ENCODE peak calls at places on chromosomes 2 and 18, in eight cellular contexts. G is ascending aorta, O is AG09309, C is OCI-LY7, P is AG09319, X is pancreas, A is Calu3, M is SK-N-SH. S is an unnamed sample.

GRCh38 chr2:31401580-31401979 is 13.0 kb downstream of the XDH start:
- DNase-seq in C (no peak), M (no peak), P (peak; percentile 91), G (no peak), X (no peak), A (peak; percentile 61), O (peak; percentile 95), S (no peak)

GRCh38 chr2:39933166-39933565 is 154.1 kb upstream of the THUMPD2 start:
- DNase-seq in X (no peak), G (no peak), O (no peak), A (no peak), P (no peak), C (no peak), M (no peak), S (no peak)

GRCh38 chr2:73175663-73176204 is 26.6 kb upstream of the NOTO start:
- DNase-seq in O (no peak), X (peak; percentile 83), G (peak; percentile 88), M (peak; percentile 79), C (no peak), P (no peak), A (peak; percentile 73), S (peak; percentile 72)

GRCh38 chr2:174704061-174704460 is 60.2 kb downstream of the CHRNA1 start:
- DNase-seq in A (no peak), X (no peak), O (no peak), C (no peak), G (no peak), M (no peak), P (no peak), S (no peak)

GRCh38 chr2:68292108-68292710 is 27.5 kb downstream of the CNRIP1 start:
- DNase-seq in M (peak; percentile 39), G (no peak), A (peak; percentile 20), X (no peak), C (peak; percentile 77), O (no peak), P (no peak), S (peak; percentile 42)

GRCh38 chr18:80194874-80195570 is 52.3 kb downstream of the PARD6G start:
- DNase-seq in P (no peak), G (no peak), A (no peak), X (no peak), O (no peak), M (no peak), C (no peak), S (peak; percentile 47)

GRCh38 chr18:79616651-79617518 is 62.7 kb upstream of the CTDP1 start:
- DNase-seq in X (no peak), G (no peak), A (no peak), P (no peak), O (no peak), M (no peak), C (no peak), S (no peak)

GRCh38 chr2:159073256-159073655 is 104.8 kb downstream of the TANC1 start:
- DNase-seq in O (no peak), M (no peak), A (no peak), P (no peak), X (no peak), C (no peak), G (no peak), S (no peak)

GRCh38 chr18:68024716-68025115 is 508.2 kb upstream of the DSEL start:
- DNase-seq in P (no peak), C (no peak), O (no peak), G (no peak), X (no peak), A (no peak), M (no peak), S (no peak)

GRCh38 chr2:25386662-25387478 is 45.1 kb upstream of the DNMT3A start:
- DNase-seq in O (no peak), X (no peak), A (no peak), C (no peak), M (no peak), G (no peak), P (no peak), S (no peak)

GRCh38 chr2:204972606-204973336 is 427.5 kb downstream of the PARD3B start:
- DNase-seq in X (no peak), M (no peak), A (no peak), P (no peak), C (no peak), O (no peak), G (no peak), S (no peak)

DNA sequence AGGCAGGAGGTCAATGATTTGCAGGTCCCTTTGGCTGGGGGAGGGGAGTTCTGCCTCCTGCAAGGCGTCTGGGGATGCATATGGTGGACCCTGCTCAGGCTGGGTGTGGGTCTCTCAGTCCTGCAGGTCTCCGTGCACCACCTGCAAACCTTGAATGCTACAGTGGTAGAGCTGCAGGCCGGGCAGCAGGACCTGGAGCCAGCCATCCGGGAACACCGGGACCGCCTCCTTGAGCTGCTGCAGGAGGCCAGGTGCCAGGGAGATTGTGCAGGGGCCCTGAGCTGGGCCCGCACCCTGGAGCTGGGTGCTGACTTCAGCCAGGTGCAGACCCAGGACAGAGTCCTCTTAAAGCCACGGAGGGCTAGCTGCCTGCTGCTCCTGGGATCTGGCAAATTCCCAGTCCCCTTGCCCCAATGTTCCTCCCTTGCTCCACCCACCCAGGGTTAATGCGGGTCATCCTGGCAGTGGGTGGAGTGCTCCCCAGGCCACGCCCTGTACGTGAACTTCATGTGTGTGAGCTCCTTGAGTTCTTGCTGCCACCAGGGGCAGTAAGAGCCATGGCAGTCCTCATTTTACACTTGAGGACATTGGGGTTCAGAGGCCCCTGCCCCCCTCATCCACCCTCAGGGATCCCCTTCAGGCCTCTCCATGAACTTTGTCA is 3.1 kb downstream of the PROM2 start:
- DNase-seq in M (no peak), G (no peak), P (no peak), C (peak; percentile 6), A (no peak), O (no peak), X (peak; percentile 69), S (no peak)
- TF ChIP-seq CTCF in M (no peak), G (no peak), P (no peak), C (no peak), A (no peak), O (no peak), X (no peak), S (no peak)

DNA sequence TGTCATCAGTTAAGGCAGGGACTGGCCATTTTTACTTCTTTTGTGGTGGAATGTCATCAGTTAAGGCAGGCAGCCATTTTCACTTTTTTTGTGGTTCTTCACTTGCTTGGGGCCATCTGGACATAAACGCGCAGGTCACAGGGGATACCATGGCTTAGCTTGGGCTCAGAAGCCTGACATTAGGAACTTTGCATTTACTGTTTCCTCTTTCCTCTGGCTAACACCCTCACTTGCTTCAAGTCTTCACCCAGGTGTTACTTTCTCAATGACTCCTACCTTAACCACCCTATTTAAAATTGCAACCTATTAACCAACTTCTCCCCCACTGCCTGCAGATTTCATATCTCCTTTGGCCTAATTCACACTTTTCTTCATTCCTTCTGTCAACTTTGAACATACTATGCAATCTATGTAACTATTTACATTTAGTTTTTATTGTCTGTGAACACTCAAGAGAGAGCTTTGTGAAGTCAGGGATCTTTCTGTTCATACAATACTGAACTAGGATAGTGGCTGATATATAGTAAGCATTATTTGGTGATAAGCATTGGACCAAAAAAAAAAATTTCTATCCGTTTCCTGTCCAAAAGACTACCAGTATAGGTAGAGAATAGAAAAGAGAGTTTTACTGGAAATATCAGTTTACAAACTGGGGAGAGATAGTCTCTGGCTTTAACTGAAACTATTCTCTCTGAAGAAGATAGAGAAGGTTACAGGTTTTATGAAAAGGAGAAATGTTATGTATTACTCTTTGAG is 600.1 kb upstream of the ZNF804A start:
- DNase-seq in X (no peak), P (no peak), C (no peak), G (no peak), A (no peak), O (no peak), M (no peak), S (peak; percentile 10)
- TF ChIP-seq CTCF in X (no peak), P (no peak), C (no peak), G (no peak), A (no peak), O (no peak), M (no peak), S (no peak)

GRCh38 chr2:230323385-230324106 is 3.4 kb upstream of the SP140L start:
- DNase-seq in X (no peak), A (no peak), C (no peak), M (peak; percentile 79), P (no peak), O (no peak), G (no peak), S (no peak)

GRCh38 chr2:230322561-230323384 is 4.2 kb upstream of the SP140L start:
- DNase-seq in C (no peak), A (no peak), M (no peak), P (no peak), O (no peak), X (no peak), G (no peak), S (no peak)

GRCh38 chr2:230325316-230326243 is 1.4 kb upstream of the SP140L start:
- DNase-seq in P (no peak), A (no peak), X (no peak), M (no peak), O (no peak), G (no peak), C (no peak), S (no peak)

GRCh38 chr2:230326453-230327417 is at the start of gene SP140L:
- DNase-seq in P (peak; percentile 60), G (peak; percentile 83), A (peak; percentile 82), X (peak; percentile 75), C (peak; percentile 84), M (no peak), O (peak; percentile 44), S (peak; percentile 80)

GRCh38 chr2:230324503-230324902 is 2.5 kb upstream of the SP140L start:
- DNase-seq in O (no peak), X (no peak), C (no peak), G (no peak), M (no peak), A (no peak), P (no peak), S (no peak)
- TF ChIP-seq CTCF in O (no peak), X (no peak), C (no peak), G (no peak), M (no peak), A (no peak), P (no peak), S (no peak)

GRCh38 chr2:55168221-55169154 is 63.6 kb downstream of the CLHC1 start:
- DNase-seq in X (no peak), O (peak; percentile 46), M (peak; percentile 52), P (peak; percentile 68), C (peak; percentile 72), G (peak; percentile 83), A (peak; percentile 56), S (peak; percentile 48)

GRCh38 chr2:55169359-55169758 is 62.7 kb downstream of the CLHC1 start:
- DNase-seq in A (no peak), M (no peak), C (no peak), G (no peak), P (no peak), O (no peak), X (no peak), S (no peak)

GRCh38 chr2:55173422-55174020 is 58.6 kb downstream of the CLHC1 start:
- DNase-seq in C (no peak), X (no peak), G (no peak), M (no peak), P (no peak), A (no peak), O (no peak), S (no peak)

GRCh38 chr2:55167630-55167967 is 64.5 kb downstream of the CLHC1 start:
- DNase-seq in A (no peak), M (no peak), C (no peak), G (no peak), X (no peak), O (no peak), P (no peak), S (no peak)

DNA sequence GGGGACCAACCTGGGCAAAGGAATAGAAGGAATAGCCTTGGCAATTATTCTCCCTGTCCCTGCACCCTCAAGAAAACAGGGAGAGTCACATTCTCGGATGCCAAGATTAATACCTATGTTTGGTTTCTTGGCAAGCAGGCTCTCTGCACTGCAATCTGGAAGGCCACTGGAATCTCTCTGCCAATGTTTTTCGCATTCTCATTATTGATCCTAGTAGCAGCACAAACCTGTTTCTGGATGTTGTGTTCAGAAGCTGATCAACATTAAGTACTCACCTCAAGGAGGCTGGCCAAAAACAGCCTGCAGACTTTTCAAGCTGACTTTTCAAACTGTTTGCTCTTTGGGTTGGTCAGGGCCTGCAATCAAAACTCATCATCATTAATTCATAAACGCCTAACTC is 62.2 kb downstream of the CLHC1 start:
- DNase-seq in X (no peak), C (no peak), O (no peak), A (no peak), P (no peak), M (no peak), G (no peak), S (no peak)
- TF ChIP-seq CTCF in X (no peak), C (no peak), O (no peak), A (no peak), P (no peak), M (no peak), G (no peak), S (no peak)